ENCODE peak calls at places on chromosome 7, in six cellular contexts. Q is HCT116, V is K562, E is prostate gland, N is stomach, A is H1. W is an unnamed sample.

GRCh38 chr7:111159426-111159825 is 68.5 kb downstream of the LRRN3 start:
- DNase-seq in Q (no peak), V (no peak), E (no peak), N (no peak), A (no peak), W (no peak)

GRCh38 chr7:77367976-77368375 is 48.2 kb downstream of the GSAP start:
- DNase-seq in Q (no peak), V (no peak), E (no peak), N (no peak), A (no peak), W (no peak)

GRCh38 chr7:156522801-156523200 is 117.8 kb upstream of the RNF32 start:
- DNase-seq in Q (no peak), V (no peak), E (no peak), N (no peak), A (no peak), W (no peak)

GRCh38 chr7:142508251-142508650 is 241.0 kb upstream of the PRSS1 start:
- DNase-seq in Q (peak; percentile 54), V (no peak), E (no peak), N (peak; percentile 42), A (no peak), W (no peak)

GRCh38 chr7:101567231-101567630 is 61.9 kb downstream of the MYL10 start:
- DNase-seq in Q (no peak), V (no peak), E (no peak), N (no peak), A (no peak), W (no peak)

GRCh38 chr7:36723951-36724664 is at the start of gene AOAH:
- DNase-seq in Q (no peak), V (no peak), E (no peak), N (peak; percentile 64), A (no peak), W (no peak)

GRCh38 chr7:13848576-13849527 is 140.6 kb downstream of the ETV1 start:
- DNase-seq in Q (no peak), V (no peak), E (no peak), N (no peak), A (no peak), W (no peak)

GRCh38 chr7:55032069-55032699 is 13.4 kb downstream of the EGFR start:
- DNase-seq in Q (no peak), V (no peak), E (no peak), N (no peak), A (no peak), W (no peak)

GRCh38 chr7:15891151-15891842 is 204.8 kb upstream of the MEOX2 start:
- DNase-seq in Q (no peak), V (no peak), E (no peak), N (no peak), A (no peak), W (no peak)

GRCh38 chr7:74354009-74354408 is 64.8 kb downstream of the CLIP2 start:
- DNase-seq in Q (no peak), V (no peak), E (no peak), N (no peak), A (no peak), W (no peak)

GRCh38 chr7:86904949-86905834 is 154.3 kb downstream of the ELAPOR2 start:
- DNase-seq in Q (no peak), V (peak; percentile 50), E (no peak), N (no peak), A (no peak), W (no peak)

GRCh38 chr7:81482600-81483186 is 287.2 kb downstream of the HGF start:
- DNase-seq in Q (peak; percentile 23), V (peak; percentile 21), E (no peak), N (no peak), A (no peak), W (no peak)

GRCh38 chr7:96838481-96838880 is 128.8 kb upstream of the SEM1 start:
- DNase-seq in Q (no peak), V (no peak), E (no peak), N (no peak), A (no peak), W (no peak)

GRCh38 chr7:149598721-149599308 is 101.2 kb upstream of the ZNF746 start:
- DNase-seq in Q (peak; percentile 16), V (peak; percentile 54), E (peak; percentile 55), N (no peak), A (peak; percentile 56), W (peak; percentile 18)

GRCh38 chr7:158646766-158647474 is 57.7 kb downstream of the NCAPG2 start:
- DNase-seq in Q (no peak), V (peak; percentile 45), E (no peak), N (no peak), A (peak; percentile 77), W (peak; percentile 12)

GRCh38 chr7:143882611-143883078 is 19.3 kb downstream of the TCAF1 start:
- DNase-seq in Q (no peak), V (no peak), E (peak; percentile 44), N (peak; percentile 39), A (no peak), W (no peak)

GRCh38 chr7:94350729-94351128 is 44.0 kb upstream of the COL1A2 start:
- DNase-seq in Q (no peak), V (no peak), E (no peak), N (no peak), A (no peak), W (no peak)

GRCh38 chr7:73652541-73652949 is 15.1 kb upstream of the VPS37D start:
- DNase-seq in Q (no peak), V (no peak), E (no peak), N (no peak), A (no peak), W (no peak)

GRCh38 chr7:150339369-150339768 is 2.1 kb downstream of the RARRES2 start:
- DNase-seq in Q (no peak), V (no peak), E (no peak), N (no peak), A (no peak), W (no peak)

GRCh38 chr7:7639847-7640220 is 718 bp upstream of the UMAD1 start:
- DNase-seq in Q (no peak), V (peak; percentile 44), E (peak; percentile 17), N (no peak), A (no peak), W (no peak)

GRCh38 chr7:43906327-43907010 is at the start of gene URGCP:
- DNase-seq in Q (no peak), V (peak; percentile 63), E (peak; percentile 24), N (peak; percentile 58), A (peak; percentile 71), W (no peak)
- TF ChIP-seq POLR2AphosphoS5 in Q (peak; percentile 69), V (peak; percentile 34), E (no peak), N (peak; percentile 15), A (peak; percentile 26), W (no peak)

DNA sequence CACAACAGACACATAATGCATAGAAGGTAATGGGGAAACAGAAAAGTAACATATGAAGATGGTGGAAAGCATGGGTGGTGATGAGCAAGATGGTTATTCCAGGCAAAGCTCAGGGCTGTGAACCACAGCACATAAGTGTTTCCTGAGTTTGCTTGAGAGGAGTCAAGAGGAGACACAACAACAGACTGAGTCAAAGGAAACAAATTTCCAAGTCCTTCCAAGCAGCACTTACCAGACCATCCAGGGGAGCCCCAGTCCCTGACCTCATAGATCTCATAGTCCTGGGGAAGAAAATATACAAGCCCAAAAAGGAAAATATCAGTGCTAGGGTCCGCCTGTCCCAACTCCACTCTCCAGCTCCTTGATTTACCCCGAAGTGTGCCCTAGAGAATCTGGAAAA is 216.6 kb upstream of the FZD1 start:
- DNase-seq in Q (no peak), V (no peak), E (no peak), N (no peak), A (no peak), W (no peak)
- H3K4me3 ChIP-seq in Q (no peak overlapping the region), V (no peak overlapping the region), E (no peak overlapping the region), N (no peak overlapping the region), A (no peak overlapping the region), W (no peak overlapping the region)

GRCh38 chr7:40733578-40733977 is 598.8 kb downstream of the SUGCT start:
- DNase-seq in Q (no peak), V (no peak), E (no peak), N (no peak), A (no peak), W (no peak)

GRCh38 chr7:40742270-40742669 is 607.5 kb downstream of the SUGCT start:
- DNase-seq in Q (no peak), V (no peak), E (no peak), N (no peak), A (no peak), W (no peak)

DNA sequence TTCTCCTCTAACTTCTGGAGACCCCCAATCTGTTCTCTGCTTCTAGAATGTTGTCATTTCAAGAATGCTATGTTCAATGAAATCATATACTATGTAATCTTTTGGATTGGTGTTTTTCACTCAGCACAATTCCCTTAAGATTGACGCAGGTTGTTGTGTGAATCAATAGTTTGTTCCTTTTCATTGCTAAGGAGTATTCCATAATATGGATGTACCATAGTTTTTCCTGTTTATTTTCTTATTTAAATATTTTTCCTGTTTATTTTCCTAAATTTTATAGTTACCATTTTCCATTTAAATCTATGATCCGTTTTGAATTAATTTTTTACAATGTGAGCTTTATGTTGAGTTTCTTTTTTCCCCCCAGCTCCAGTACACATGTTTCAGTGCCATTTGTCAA is 604.5 kb downstream of the SUGCT start:
- DNase-seq in Q (no peak), V (no peak), E (no peak), N (no peak), A (no peak), W (no peak)
- TF ChIP-seq CTCF in Q (no peak), V (no peak), E (no peak), N (no peak), A (no peak), W (no peak)

DNA sequence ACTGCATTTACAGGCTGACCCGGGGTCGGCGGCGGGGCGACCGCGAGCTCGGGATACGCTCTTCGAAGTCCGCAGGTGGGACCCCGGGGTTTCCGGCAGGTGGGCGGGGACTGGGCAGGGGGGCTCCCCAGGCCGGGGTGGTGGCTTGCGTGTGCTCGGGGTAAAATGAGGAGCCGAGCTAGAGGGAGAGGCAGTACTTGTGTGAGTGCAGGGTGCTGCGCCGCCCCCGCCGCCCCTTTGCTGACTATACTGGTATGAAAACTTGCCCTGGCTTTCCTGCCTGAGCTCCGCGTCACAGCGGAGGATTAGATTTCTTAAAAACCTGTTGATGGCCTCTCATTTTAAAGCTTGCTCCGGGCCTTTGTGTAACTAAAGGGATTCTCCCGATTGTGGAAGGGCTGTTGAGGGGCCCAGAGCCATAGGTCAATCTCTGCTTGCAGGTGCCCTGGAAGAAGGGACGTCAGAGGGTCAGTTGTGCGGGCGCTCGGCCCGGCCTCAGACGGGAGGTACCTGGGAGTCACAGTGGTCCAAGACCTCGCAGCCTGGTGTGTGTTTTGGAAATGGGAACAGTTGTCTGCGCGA is 488 bp downstream of the ARMC10 start:
- DNase-seq in Q (no peak), V (peak; percentile 69), E (peak; percentile 39), N (peak; percentile 58), A (peak; percentile 88), W (no peak)
- TF ChIP-seq POLR2AphosphoS5 in Q (no peak), V (no peak), E (no peak), N (no peak), A (no peak), W (no peak)

GRCh38 chr7:99456288-99456687 is 9.7 kb downstream of the ATP5MF start:
- DNase-seq in Q (no peak), V (no peak), E (no peak), N (no peak), A (no peak), W (no peak)
- H3K4me3 ChIP-seq in Q (no peak overlapping the region), V (no peak overlapping the region), E (no peak overlapping the region), N (no peak overlapping the region), A (no peak overlapping the region), W (no peak overlapping the region)